ENCODE peak calls at places on chromosomes 13 and 19, in five cellular contexts. J is OCI-LY7; Q is RKO; A is activated naive CD8-positive, alpha-beta T cell treated with anti-CD3 and anti-CD28 coated beads, Interleukin-2, amount 50 U/mL, for 24 hours; B is stimulated activated CD8-positive, alpha-beta memory T cell treated with anti-CD3 and anti-CD28 coated beads, Interleukin-15, amount 100 ng/mL, for 24 hours. I is an unnamed sample.

GRCh38 chr13:95834134-95834765 is 157.3 kb downstream of the DNAJC3 start:
- DNase-seq in A (peak), J (peak), B (peak), Q (peak), I (peak)

GRCh38 chr13:68927387-68928026 is 1180.1 kb upstream of the ATXN8OS start:
- DNase-seq in J (no peak), B (no peak), Q (peak), A (no peak), I (peak)

GRCh38 chr19:51810228-51810627 is 15.3 kb downstream of the FPR3 start:
- DNase-seq in B (no peak), Q (peak), J (no peak), A (no peak), I (peak)

GRCh38 chr13:60369242-60369641 is 27.8 kb upstream of the TDRD3 start:
- DNase-seq in A (no peak), B (no peak), J (no peak), Q (peak), I (no peak)

GRCh38 chr13:39773833-39774232 is 118.4 kb downstream of the COG6 start:
- DNase-seq in Q (no peak), A (no peak), B (no peak), J (no peak), I (no peak)

GRCh38 chr13:100347941-100348340 is 240.6 kb downstream of the GGACT start:
- DNase-seq in B (no peak), J (no peak), A (no peak), Q (no peak), I (no peak)

GRCh38 chr19:44846455-44847143 is 502 bp downstream of the NECTIN2 start:
- DNase-seq in J (no peak), B (no peak), Q (peak), A (no peak), I (no peak)

GRCh38 chr19:42466521-42467436 is 24.0 kb upstream of the CXCL17 start:
- DNase-seq in B (no peak), Q (no peak), J (peak), A (no peak), I (no peak)

GRCh38 chr19:23799321-23799720 is 40.6 kb upstream of the ZNF681 start:
- DNase-seq in J (peak), A (peak), B (no peak), Q (no peak), I (no peak)

GRCh38 chr13:98584668-98585397 is 7.9 kb upstream of the STK24 start:
- DNase-seq in B (no peak), A (no peak), J (no peak), Q (no peak), I (no peak)

GRCh38 chr13:74187564-74187963 is 53.4 kb upstream of the KLF12 start:
- DNase-seq in B (no peak), A (no peak), J (no peak), Q (peak), I (no peak)

GRCh38 chr19:56562766-56563165 is 4.5 kb upstream of the ZNF470 start:
- DNase-seq in B (no peak), Q (no peak), J (no peak), A (no peak), I (no peak)

GRCh38 chr13:100491164-100491847 is 97.3 kb downstream of the GGACT start:
- DNase-seq in B (no peak), Q (no peak), J (no peak), A (no peak), I (peak)

GRCh38 chr19:40663712-40664692 is 26.4 kb downstream of the NUMBL start:
- DNase-seq in J (no peak), B (no peak), Q (no peak), A (peak), I (peak)

GRCh38 chr13:59901191-59901590 is 262.5 kb downstream of the DIAPH3 start:
- DNase-seq in Q (no peak), B (no peak), A (no peak), J (no peak), I (no peak)

GRCh38 chr13:81275666-81276258 is 934.8 kb upstream of the SPRY2 start:
- DNase-seq in J (peak), A (no peak), B (no peak), Q (no peak), I (no peak)

GRCh38 chr19:47704024-47704423 is 9.2 kb upstream of the EHD2 start:
- DNase-seq in J (no peak), A (no peak), B (no peak), Q (no peak), I (no peak)

GRCh38 chr19:49056101-49056901 is 1.2 kb downstream of the CGB7 start:
- DNase-seq in B (no peak), A (peak), J (peak), Q (no peak), I (peak)

GRCh38 chr13:74305876-74306275 is 171.7 kb upstream of the KLF12 start:
- DNase-seq in A (no peak), Q (no peak), J (no peak), B (no peak), I (no peak)

GRCh38 chr13:78160793-78161192 is 242.2 kb upstream of the EDNRB start:
- DNase-seq in J (no peak), Q (no peak), A (no peak), B (no peak), I (peak)

GRCh38 chr13:36526897-36527296 is 94.6 kb downstream of the CCNA1 start:
- DNase-seq in A (no peak), Q (no peak), B (no peak), J (no peak), I (no peak)

GRCh38 chr19:20278342-20278741 is 111.3 kb downstream of the ZNF486 start:
- DNase-seq in Q (no peak), B (no peak), J (no peak), A (no peak), I (no peak)

GRCh38 chr19:18438331-18439024 is 545 bp upstream of the ISYNA1 start:
- DNase-seq in J (no peak), B (no peak), Q (no peak), A (no peak), I (no peak)